ENCODE peak calls at places on chromosomes 5 and 9, in nine cellular contexts. V, G, I, R, U, T, M, S and C are unnamed samples.

GRCh38 chr5:80884851-80885697 is 75.1 kb upstream of the RASGRF2 start:
- DNase-seq in V (peak), G (no peak), I (no peak), R (no peak), U (no peak), T (no peak), M (no peak), S (no peak), C (no peak)

GRCh38 chr9:96116275-96117051 is 185.5 kb downstream of the HSD17B3 start:
- DNase-seq in V (no peak), G (no peak), I (peak), R (peak), U (no peak), T (no peak), M (no peak), S (no peak), C (no peak)

GRCh38 chr9:36818242-36818938 is 215.7 kb downstream of the PAX5 start:
- DNase-seq in V (peak), G (no peak), I (no peak), R (no peak), U (no peak), T (peak), M (no peak), S (no peak), C (no peak)

GRCh38 chr9:125994066-125994943 is 247.1 kb downstream of the PBX3 start:
- DNase-seq in V (no peak), G (no peak), I (no peak), R (no peak), U (no peak), T (peak), M (no peak), S (no peak), C (no peak)

GRCh38 chr9:33817327-33818166 is 587 bp downstream of the UBE2R2 start:
- DNase-seq in V (peak), G (peak), I (peak), R (peak), U (peak), T (peak), M (no peak), S (peak), C (peak)

GRCh38 chr9:14790628-14791027 is 68.1 kb upstream of the CER1 start:
- DNase-seq in V (no peak), G (no peak), I (no peak), R (no peak), U (no peak), T (no peak), M (no peak), S (no peak), C (no peak)

GRCh38 chr9:101706261-101706798 is 32.1 kb downstream of the GRIN3A start:
- DNase-seq in V (no peak), G (no peak), I (no peak), R (no peak), U (no peak), T (no peak), M (no peak), S (no peak), C (no peak)

GRCh38 chr9:134455951-134456739 is 129.9 kb downstream of the RXRA start:
- DNase-seq in V (peak), G (peak), I (peak), R (peak), U (peak), T (peak), M (peak), S (no peak), C (peak)

GRCh38 chr5:96080557-96080956 is 118.9 kb upstream of the ELL2 start:
- DNase-seq in V (peak), G (no peak), I (no peak), R (no peak), U (peak), T (no peak), M (no peak), S (no peak), C (peak)

GRCh38 chr5:33737697-33738096 is 154.1 kb downstream of the ADAMTS12 start:
- DNase-seq in V (no peak), G (no peak), I (no peak), R (no peak), U (no peak), T (no peak), M (no peak), S (no peak), C (no peak)

GRCh38 chr5:66987949-66988838 is 208.4 kb downstream of the CD180 start:
- DNase-seq in V (peak), G (no peak), I (no peak), R (no peak), U (peak), T (no peak), M (no peak), S (no peak), C (peak)

GRCh38 chr5:55905251-55905650 is 54.1 kb downstream of the IL31RA start:
- DNase-seq in V (peak), G (no peak), I (no peak), R (no peak), U (no peak), T (no peak), M (no peak), S (no peak), C (no peak)

GRCh38 chr9:4491621-4491975 is 1.3 kb downstream of the SLC1A1 start:
- DNase-seq in V (no peak), G (peak), I (peak), R (peak), U (no peak), T (no peak), M (no peak), S (peak), C (no peak)

GRCh38 chr5:140221697-140222223 is 46.8 kb downstream of the CYSTM1 start:
- DNase-seq in V (peak), G (no peak), I (no peak), R (no peak), U (peak), T (no peak), M (peak), S (no peak), C (peak)

GRCh38 chr5:133523013-133523658 is 89.2 kb downstream of the FSTL4 start:
- DNase-seq in V (no peak), G (no peak), I (no peak), R (no peak), U (no peak), T (no peak), M (no peak), S (peak), C (no peak)

GRCh38 chr9:38316166-38316765 is 76.2 kb upstream of the ALDH1B1 start:
- DNase-seq in V (no peak), G (no peak), I (no peak), R (no peak), U (no peak), T (no peak), M (no peak), S (peak), C (no peak)

GRCh38 chr5:173290477-173291131 is 37.6 kb downstream of the STC2 start:
- DNase-seq in V (peak), G (no peak), I (no peak), R (no peak), U (peak), T (peak), M (no peak), S (no peak), C (no peak)

GRCh38 chr5:131193106-131193505 is 22.4 kb downstream of the LYRM7 start:
- DNase-seq in V (peak), G (no peak), I (no peak), R (no peak), U (peak), T (no peak), M (no peak), S (no peak), C (peak)

GRCh38 chr9:89438194-89438593 is 59.7 kb downstream of the SEMA4D start:
- DNase-seq in V (no peak), G (no peak), I (no peak), R (no peak), U (no peak), T (peak), M (no peak), S (no peak), C (no peak)

GRCh38 chr9:134932656-134933055 is 14.9 kb upstream of the FCN1 start:
- DNase-seq in V (no peak), G (no peak), I (no peak), R (no peak), U (no peak), T (no peak), M (no peak), S (no peak), C (no peak)

GRCh38 chr5:94776167-94776566 is 157.7 kb downstream of the SLF1 start:
- DNase-seq in V (peak), G (no peak), I (no peak), R (no peak), U (no peak), T (no peak), M (no peak), S (no peak), C (peak)

GRCh38 chr5:6728011-6728794 is 15.0 kb downstream of the TENT4A start:
- DNase-seq in V (no peak), G (no peak), I (no peak), R (no peak), U (no peak), T (no peak), M (no peak), S (no peak), C (no peak)

GRCh38 chr5:141742866-141743651 is 61.0 kb upstream of the ARAP3 start:
- DNase-seq in V (peak), G (no peak), I (peak), R (no peak), U (peak), T (no peak), M (no peak), S (peak), C (peak)

GRCh38 chr9:10208691-10209069 is 404.1 kb downstream of the PTPRD start:
- DNase-seq in V (no peak), G (no peak), I (no peak), R (no peak), U (no peak), T (no peak), M (no peak), S (no peak), C (no peak)

GRCh38 chr5:150774145-150774544 is 4.4 kb upstream of the SMIM3 start:
- DNase-seq in V (peak), G (no peak), I (no peak), R (no peak), U (peak), T (no peak), M (no peak), S (no peak), C (peak)

GRCh38 chr5:2017540-2018389 is 135.0 kb upstream of the IRX4 start:
- DNase-seq in V (peak), G (no peak), I (no peak), R (no peak), U (peak), T (no peak), M (peak), S (peak), C (no peak)

GRCh38 chr5:105034335-105034734 is 1471.7 kb upstream of the NUDT12 start:
- DNase-seq in V (peak), G (no peak), I (no peak), R (no peak), U (no peak), T (no peak), M (no peak), S (no peak), C (no peak)

GRCh38 chr9:131238402-131239021 is 37.8 kb downstream of the FAM78A start:
- DNase-seq in V (peak), G (no peak), I (no peak), R (no peak), U (peak), T (peak), M (no peak), S (no peak), C (peak)

GRCh38 chr5:180900178-180900577 is 1.2 kb downstream of the BTNL8 start:
- DNase-seq in V (no peak), G (no peak), I (no peak), R (no peak), U (no peak), T (no peak), M (no peak), S (no peak), C (no peak)

GRCh38 chr9:27602954-27603353 is 29.7 kb upstream of the C9orf72 start:
- DNase-seq in V (no peak), G (no peak), I (no peak), R (no peak), U (no peak), T (no peak), M (no peak), S (no peak), C (no peak)

GRCh38 chr5:97443740-97444139 is 260.7 kb upstream of the RIOK2 start:
- DNase-seq in V (no peak), G (no peak), I (no peak), R (no peak), U (no peak), T (no peak), M (no peak), S (no peak), C (no peak)

GRCh38 chr9:121821326-121821725 is 169.9 kb downstream of the DAB2IP start:
- DNase-seq in V (no peak), G (no peak), I (no peak), R (no peak), U (no peak), T (no peak), M (no peak), S (no peak), C (no peak)

GRCh38 chr5:159214486-159215271 is 5.3 kb upstream of the RNF145 start:
- DNase-seq in V (no peak), G (no peak), I (no peak), R (no peak), U (no peak), T (no peak), M (no peak), S (no peak), C (no peak)
- H3K4me3 ChIP-seq in V (no peak), G (no peak), I (no peak), R (no peak), U (no peak), T (no peak), M (no peak), S (no peak), C (no peak)

DNA sequence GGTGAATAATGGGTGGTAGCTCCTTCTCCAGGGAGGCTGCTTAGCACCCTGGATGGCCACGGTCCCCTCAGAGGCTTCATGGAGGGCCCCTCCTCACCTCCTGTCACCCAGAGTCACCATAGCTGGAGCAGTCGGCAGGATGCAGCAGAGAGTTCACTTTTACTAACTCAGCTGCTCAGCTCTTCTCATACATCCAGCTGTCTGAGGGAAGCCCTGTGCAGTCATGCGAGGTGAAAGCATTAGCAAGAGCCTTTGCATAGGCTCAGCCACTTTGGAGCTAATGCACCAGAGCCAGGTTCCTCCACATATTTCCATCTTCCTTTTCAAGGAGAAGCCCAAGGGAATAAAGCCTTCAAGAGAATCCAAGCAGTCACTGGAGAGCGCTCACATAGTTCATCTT is 499.2 kb downstream of the BNC2 start:
- DNase-seq in V (no peak), G (no peak), I (no peak), R (no peak), U (no peak), T (no peak), M (no peak), S (no peak), C (no peak)
- TF ChIP-seq CTCF in V (no peak), G (no peak), I (no peak), R (no peak), U (no peak), T (no peak), M (no peak), S (no peak), C (no peak)

DNA sequence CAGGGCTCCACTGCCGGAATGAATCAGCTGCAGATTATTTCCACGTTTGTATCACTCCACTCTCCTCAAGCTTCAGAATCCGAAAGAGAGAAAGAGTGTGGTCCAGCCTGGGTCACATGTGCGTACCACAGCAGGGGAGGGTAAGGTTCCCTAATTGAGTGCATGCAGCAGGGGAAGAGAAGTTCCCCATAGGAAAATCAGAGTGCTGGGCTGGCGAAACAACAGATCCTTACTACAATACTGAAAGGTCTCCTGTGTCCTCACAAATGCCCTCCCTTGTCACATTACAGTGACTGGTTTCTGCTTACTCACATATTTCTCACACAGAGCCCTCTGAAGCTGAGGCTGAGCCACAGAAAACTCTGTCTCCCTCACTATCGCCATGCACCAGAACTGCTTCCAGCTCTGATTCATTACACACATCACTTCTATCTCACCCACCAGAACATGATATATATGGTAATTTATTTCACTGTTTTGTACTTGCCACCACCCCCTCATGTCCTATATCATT is 532.2 kb upstream of the TUSC1 start:
- DNase-seq in V (peak), G (no peak), I (no peak), R (no peak), U (no peak), T (no peak), M (no peak), S (no peak), C (peak)
- H3K4me3 ChIP-seq in V (peak), G (no peak), I (no peak), R (no peak), U (no peak), T (no peak), M (no peak), S (no peak), C (no peak)

GRCh38 chr5:159510282-159510681 is 180.0 kb upstream of the IL12B start:
- DNase-seq in V (peak), G (peak), I (no peak), R (peak), U (peak), T (peak), M (no peak), S (peak), C (peak)
- TF ChIP-seq CTCF in V (peak), G (no peak), I (no peak), R (no peak), U (no peak), T (no peak), M (no peak), S (peak), C (no peak)

DNA sequence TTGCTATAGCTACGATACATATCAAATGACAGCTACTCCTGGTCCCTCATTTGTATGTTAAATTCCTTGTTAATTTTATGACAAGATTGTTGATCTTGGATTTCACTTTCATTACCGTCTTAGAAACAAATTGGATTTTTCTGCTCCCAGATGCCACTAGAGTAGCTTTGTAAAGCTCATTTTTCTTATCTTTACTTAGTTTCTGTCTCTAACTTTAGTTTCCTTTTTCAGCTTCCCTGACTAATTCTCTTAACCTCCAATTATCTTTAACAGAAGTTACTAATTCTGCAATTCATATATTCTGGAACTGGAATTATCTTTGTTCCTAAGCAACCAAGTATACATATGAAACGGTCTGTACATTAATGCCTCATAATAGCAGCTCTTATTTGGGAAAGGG is 16.6 kb downstream of the ITGA1 start:
- DNase-seq in V (no peak), G (no peak), I (no peak), R (no peak), U (peak), T (no peak), M (no peak), S (no peak), C (no peak)
- H3K4me3 ChIP-seq in V (no peak), G (no peak), I (no peak), R (no peak), U (peak), T (peak), M (no peak), S (no peak), C (no peak)

GRCh38 chr5:120464627-120465280 is 654 bp downstream of the PRR16 start:
- DNase-seq in V (peak), G (peak), I (peak), R (peak), U (no peak), T (peak), M (no peak), S (no peak), C (peak)
- TF ChIP-seq CTCF in V (no peak), G (no peak), I (no peak), R (no peak), U (no peak), T (no peak), M (no peak), S (no peak), C (no peak)

GRCh38 chr5:132223861-132224260 is 3.8 kb downstream of the P4HA2 start:
- DNase-seq in V (no peak), G (no peak), I (no peak), R (no peak), U (no peak), T (no peak), M (no peak), S (no peak), C (no peak)
- H3K4me3 ChIP-seq in V (no peak), G (no peak), I (no peak), R (no peak), U (no peak), T (no peak), M (no peak), S (no peak), C (no peak)

DNA sequence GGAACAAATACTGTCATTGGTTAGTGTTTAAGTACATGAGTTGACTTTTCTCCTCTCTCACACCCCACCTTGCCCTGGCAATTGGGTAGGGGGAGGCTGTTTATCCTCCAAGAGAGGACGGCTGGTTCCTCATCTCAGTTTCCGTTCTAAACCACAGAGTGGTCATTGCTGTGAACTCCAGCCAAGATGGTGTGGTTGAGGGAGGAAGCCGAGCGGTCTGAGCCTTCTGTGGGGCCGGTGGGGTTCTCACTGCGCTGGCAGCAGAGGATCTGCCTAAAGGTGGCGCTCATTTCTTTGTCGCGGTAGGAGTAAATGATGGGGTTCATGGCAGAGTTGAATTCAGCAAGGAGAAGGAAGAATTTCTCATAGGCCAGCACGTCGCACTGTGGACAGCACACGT is 163.0 kb downstream of the LPAR1 start:
- DNase-seq in V (no peak), G (peak), I (no peak), R (peak), U (no peak), T (no peak), M (no peak), S (peak), C (no peak)
- TF ChIP-seq CTCF in V (no peak), G (no peak), I (no peak), R (no peak), U (no peak), T (no peak), M (peak), S (peak), C (no peak)

GRCh38 chr5:109964136-109964535 is 274.4 kb downstream of the MAN2A1 start:
- DNase-seq in V (no peak), G (no peak), I (no peak), R (no peak), U (no peak), T (no peak), M (no peak), S (no peak), C (no peak)

GRCh38 chr5:109961755-109962154 is 272.0 kb downstream of the MAN2A1 start:
- DNase-seq in V (no peak), G (no peak), I (no peak), R (no peak), U (no peak), T (no peak), M (no peak), S (no peak), C (no peak)

GRCh38 chr5:109962882-109963603 is 273.3 kb downstream of the MAN2A1 start:
- DNase-seq in V (no peak), G (no peak), I (no peak), R (no peak), U (no peak), T (no peak), M (no peak), S (no peak), C (no peak)

GRCh38 chr5:109959652-109960051 is 269.9 kb downstream of the MAN2A1 start:
- DNase-seq in V (no peak), G (no peak), I (no peak), R (no peak), U (no peak), T (no peak), M (no peak), S (no peak), C (no peak)

DNA sequence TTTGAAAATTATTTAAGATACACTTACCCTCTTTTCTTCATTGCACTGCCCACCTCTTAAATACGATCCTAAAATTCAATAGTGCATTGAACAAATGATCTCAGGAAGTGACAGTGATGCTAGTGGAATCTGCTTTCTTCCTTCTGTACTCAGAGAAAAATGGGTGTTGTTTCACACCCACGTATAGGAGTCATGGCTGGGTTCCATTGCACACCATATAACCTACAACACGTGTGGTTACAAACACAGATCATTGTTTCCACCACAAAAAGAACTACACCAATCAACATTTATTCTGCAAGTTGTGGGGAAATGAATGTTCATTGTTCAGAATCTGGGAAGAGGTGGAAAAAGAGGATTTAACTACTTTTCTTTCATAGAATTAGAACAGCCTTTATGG is 275.9 kb downstream of the MAN2A1 start:
- DNase-seq in V (no peak), G (no peak), I (no peak), R (no peak), U (no peak), T (no peak), M (no peak), S (no peak), C (no peak)
- H3K4me3 ChIP-seq in V (no peak), G (no peak), I (no peak), R (no peak), U (no peak), T (no peak), M (no peak), S (no peak), C (no peak)